ENCODE peak calls at places on chromosomes 7 and 10, in seven cellular contexts. F is HepG2, M is HCT116, E is GM12878, G is K562, W is H1, I is SK-N-SH. B is an unnamed sample.

GRCh38 chr10:110113670-110114337 is 93.6 kb upstream of the MXI1 start:
- DNase-seq in I (no peak), M (no peak), F (no peak), G (no peak), E (no peak), W (no peak), B (no peak)

GRCh38 chr10:117699436-117700075 is 157.0 kb downstream of the EMX2 start:
- DNase-seq in I (no peak), M (no peak), E (no peak), F (no peak), G (no peak), W (no peak), B (no peak)

GRCh38 chr10:94459385-94459784 is 57.0 kb downstream of the TBC1D12 start:
- DNase-seq in G (no peak), I (no peak), M (no peak), F (no peak), E (no peak), W (no peak), B (no peak)

GRCh38 chr10:96532523-96532922 is 18.8 kb upstream of the TLL2 start:
- DNase-seq in I (no peak), F (no peak), M (no peak), E (no peak), W (no peak), G (no peak), B (peak)

GRCh38 chr10:13703997-13704536 is 117.3 kb downstream of the PRPF18 start:
- DNase-seq in I (no peak), M (no peak), E (no peak), W (no peak), G (peak), F (no peak), B (no peak)

GRCh38 chr10:31317652-31318381 is 1.2 kb upstream of the ZEB1 start:
- DNase-seq in I (no peak), F (no peak), M (no peak), E (no peak), W (no peak), G (peak), B (no peak)

GRCh38 chr10:91219371-91220193 is 881 bp upstream of the PCGF5 start:
- DNase-seq in W (no peak), I (no peak), E (no peak), M (no peak), F (peak), G (no peak), B (no peak)

GRCh38 chr7:485188-486081 is 34.2 kb downstream of the PDGFA start:
- DNase-seq in E (no peak), W (no peak), I (no peak), F (no peak), M (no peak), G (no peak), B (no peak)

GRCh38 chr7:128210036-128210347 is 31.1 kb upstream of the LEP start:
- DNase-seq in I (no peak), M (no peak), G (no peak), E (no peak), W (no peak), F (no peak), B (no peak)

GRCh38 chr7:73864981-73865711 is 4.2 kb downstream of the TMEM270 start:
- DNase-seq in I (peak), M (no peak), F (no peak), W (no peak), G (no peak), E (no peak), B (no peak)

GRCh38 chr10:85599081-85599480 is 767.5 kb downstream of the GRID1 start:
- DNase-seq in E (no peak), W (no peak), G (no peak), M (no peak), I (no peak), F (no peak), B (no peak)

GRCh38 chr10:12780634-12781601 is 220.6 kb downstream of the CCDC3 start:
- DNase-seq in I (no peak), G (no peak), E (no peak), W (no peak), M (no peak), F (no peak), B (no peak)

GRCh38 chr7:52080493-52080892 is 763.9 kb upstream of the COBL start:
- DNase-seq in F (no peak), E (no peak), G (no peak), M (no peak), W (no peak), I (no peak), B (no peak)

GRCh38 chr7:151083071-151083823 is at the start of gene TMUB1:
- DNase-seq in F (peak), M (no peak), E (no peak), G (peak), W (no peak), I (peak), B (peak)

GRCh38 chr7:74522281-74522905 is 68.7 kb downstream of the GTF2IRD1 start:
- DNase-seq in I (no peak), F (no peak), W (no peak), E (no peak), G (no peak), M (no peak), B (no peak)

GRCh38 chr10:97762816-97763215 is 9.0 kb downstream of the SFRP5 start:
- DNase-seq in W (no peak), M (no peak), G (no peak), E (no peak), F (peak), I (no peak), B (no peak)

GRCh38 chr10:114684085-114684821 is 26.2 kb upstream of the ABLIM1 start:
- DNase-seq in W (no peak), E (no peak), F (peak), I (peak), M (no peak), G (no peak), B (no peak)

GRCh38 chr7:155738652-155739537 is 73.4 kb downstream of the SHH start:
- DNase-seq in M (peak), E (peak), G (no peak), W (no peak), F (peak), I (peak), B (no peak)

GRCh38 chr10:74953214-74953613 is 126.8 kb downstream of the KAT6B start:
- DNase-seq in I (no peak), M (no peak), G (no peak), E (no peak), F (peak), W (no peak), B (no peak)

GRCh38 chr7:91457208-91457607 is 193.0 kb downstream of the FZD1 start:
- DNase-seq in F (no peak), G (no peak), W (no peak), I (no peak), E (no peak), M (no peak), B (no peak)

GRCh38 chr7:116367171-116367813 is 132.2 kb upstream of the CAV2 start:
- DNase-seq in E (no peak), F (no peak), G (no peak), M (no peak), I (no peak), W (no peak), B (no peak)

DNA sequence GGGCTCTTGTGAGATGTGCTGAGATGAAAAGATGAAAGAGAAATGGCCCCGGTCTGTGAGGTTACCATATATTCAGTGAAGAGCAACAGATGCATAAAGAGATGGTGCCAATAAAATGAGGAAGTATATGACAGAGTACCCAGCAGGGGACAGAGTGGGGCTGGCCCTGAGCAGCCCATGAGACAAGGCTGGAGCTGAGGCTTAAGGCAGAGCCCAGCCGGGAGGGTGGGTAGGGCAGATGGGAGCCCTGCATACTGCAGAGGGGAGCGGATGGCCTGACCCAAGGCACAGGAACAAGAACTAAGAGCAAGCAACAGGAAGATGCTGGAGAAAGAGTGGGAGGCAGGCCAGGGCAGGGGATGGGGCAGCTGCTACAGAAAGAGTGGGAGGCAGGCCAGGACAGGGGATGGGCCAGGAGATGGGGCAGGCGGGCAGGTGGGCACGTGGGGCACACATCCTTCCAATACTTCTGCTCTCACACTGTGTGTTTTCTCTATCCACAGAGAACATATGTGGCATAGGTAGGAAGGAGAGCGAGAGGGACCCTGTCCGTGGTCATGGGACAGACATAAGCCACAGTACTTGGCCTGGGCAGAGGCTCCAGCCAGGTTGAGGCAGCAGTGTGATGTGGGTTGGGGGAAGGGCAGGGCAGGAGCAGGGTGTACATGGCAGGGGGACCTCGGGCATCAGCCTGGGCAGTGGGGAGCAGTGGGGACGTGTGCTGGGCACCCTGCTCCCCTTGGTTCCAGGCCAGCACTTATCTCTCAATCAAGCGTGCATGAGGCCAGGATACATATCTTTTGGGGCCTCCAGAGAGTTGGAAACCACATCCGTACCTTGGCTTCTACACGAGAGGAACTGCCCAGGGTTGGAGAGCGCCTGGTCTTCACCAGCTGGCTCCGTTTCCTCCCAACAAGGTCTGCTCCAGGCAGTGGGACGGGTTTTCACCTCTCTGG is 91.6 kb upstream of the IKZF1 start:
- DNase-seq in I (no peak), E (no peak), M (no peak), F (no peak), W (no peak), G (no peak), B (no peak)
- TF ChIP-seq JUND in I (no peak), E (no peak), M (no peak), F (no peak), W (no peak), G (no peak), B (no peak)

DNA sequence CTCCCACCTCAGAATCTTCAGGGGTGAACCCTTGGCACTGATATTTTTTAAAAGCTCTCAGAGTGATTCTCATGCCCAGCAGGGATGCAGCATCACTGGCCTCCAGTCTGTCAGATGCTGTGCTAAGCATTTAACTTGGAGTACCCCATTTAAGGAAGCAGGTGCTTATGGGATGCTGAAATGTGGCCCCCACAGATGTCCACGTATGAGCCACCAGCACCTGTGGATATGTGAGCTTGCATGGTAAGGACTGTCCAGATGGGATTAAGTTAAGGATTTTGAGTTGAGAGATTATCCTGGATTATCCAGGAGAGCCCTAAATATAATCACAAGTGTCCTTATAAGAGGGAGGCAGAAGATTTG is 17.7 kb downstream of the CHST3 start:
- DNase-seq in W (no peak), I (no peak), M (no peak), G (no peak), E (no peak), F (no peak), B (no peak)
- TF ChIP-seq JUND in W (no peak), I (no peak), M (no peak), G (no peak), E (no peak), F (no peak), B (no peak)

DNA sequence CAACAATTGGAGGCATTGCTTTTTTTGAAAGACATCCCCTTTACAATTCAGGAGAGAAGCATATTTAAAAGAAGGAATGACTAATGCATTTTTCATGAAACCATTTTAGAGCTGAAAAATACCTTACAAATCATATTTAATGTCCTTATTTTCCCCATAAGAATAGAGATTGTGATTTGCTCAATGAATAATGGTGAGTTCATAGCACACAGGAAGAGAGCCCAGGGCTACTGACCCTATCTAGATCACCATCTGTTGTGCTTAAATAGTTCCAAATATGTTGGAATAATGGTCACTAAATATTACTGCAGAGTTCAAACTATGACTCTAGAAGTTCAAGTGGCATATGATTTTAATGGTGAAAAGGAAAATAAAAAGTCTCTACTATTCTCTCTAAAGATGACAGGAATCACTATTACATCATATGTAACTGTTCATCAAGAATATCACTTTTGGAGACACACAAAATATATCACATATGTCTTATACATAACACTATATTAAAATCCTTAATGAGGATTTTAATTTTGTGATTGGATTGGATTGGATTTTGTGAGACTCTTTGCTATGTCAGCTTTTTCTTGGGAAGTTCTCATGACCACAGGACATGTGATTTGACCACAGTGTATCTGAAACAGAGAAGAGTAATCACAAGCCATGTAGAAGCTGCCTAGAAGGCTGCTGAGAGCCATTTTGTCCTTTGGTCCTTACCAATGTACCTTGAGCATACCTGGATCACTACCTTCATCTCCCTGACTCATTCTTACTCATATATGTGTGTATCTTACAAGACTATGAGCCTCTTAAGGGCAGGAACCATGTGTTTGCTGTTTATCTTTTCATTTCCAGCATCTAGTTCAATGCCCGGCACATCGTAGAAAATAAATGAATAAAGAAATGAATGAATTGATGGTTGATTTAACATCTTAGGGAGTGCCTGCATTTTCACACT is 26.4 kb downstream of the SLC16A9 start:
- DNase-seq in G (no peak), W (no peak), I (no peak), M (no peak), E (no peak), F (no peak), B (no peak)
- TF ChIP-seq JUND in G (no peak), W (no peak), I (no peak), M (no peak), E (no peak), F (no peak), B (no peak)

GRCh38 chr7:130141161-130141857 is 63.9 kb downstream of the TMEM209 start:
- DNase-seq in M (no peak), W (peak), G (peak), I (peak), F (no peak), E (no peak), B (no peak)
- TF ChIP-seq JUND in M (no peak), W (no peak), G (no peak), I (no peak), F (no peak), E (no peak), B (no peak)

DNA sequence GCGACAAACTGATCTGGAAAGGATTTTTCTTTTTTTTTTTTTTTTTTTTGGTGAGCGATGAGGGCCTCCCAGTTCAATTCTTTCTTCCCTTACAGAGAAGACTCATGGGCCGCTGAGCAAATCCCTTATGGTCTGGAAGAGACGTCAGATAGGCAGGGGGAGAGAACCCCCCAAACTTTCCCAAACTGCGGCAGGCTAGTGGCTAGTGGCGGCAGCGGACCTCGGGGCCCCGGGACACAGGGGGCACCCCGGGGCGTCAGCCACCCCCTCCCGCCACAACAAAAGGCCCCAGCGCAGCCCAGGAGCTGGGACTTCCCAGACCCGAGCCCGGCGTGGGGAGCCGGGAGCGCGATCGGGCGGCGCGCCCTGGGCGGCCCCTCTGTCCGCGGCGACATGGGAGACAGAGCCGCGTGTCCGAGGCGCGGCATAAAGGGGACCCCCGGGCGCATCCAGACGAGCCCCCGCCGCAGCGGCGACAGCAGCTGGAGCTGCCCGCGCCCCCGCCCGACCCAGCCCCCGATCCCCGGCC is 813 bp downstream of the FAM171A1 start:
- DNase-seq in I (peak), M (no peak), G (peak), W (no peak), E (no peak), F (no peak), B (no peak)
- TF ChIP-seq JUND in I (no peak), M (no peak), G (no peak), W (no peak), E (no peak), F (no peak), B (no peak)

GRCh38 chr10:119428789-119429188 is 113.7 kb downstream of the RGS10 start:
- DNase-seq in G (peak), F (no peak), I (no peak), E (no peak), M (no peak), W (no peak), B (no peak)
- TF ChIP-seq JUND in G (no peak), F (no peak), I (no peak), E (no peak), M (no peak), W (no peak), B (no peak)

DNA sequence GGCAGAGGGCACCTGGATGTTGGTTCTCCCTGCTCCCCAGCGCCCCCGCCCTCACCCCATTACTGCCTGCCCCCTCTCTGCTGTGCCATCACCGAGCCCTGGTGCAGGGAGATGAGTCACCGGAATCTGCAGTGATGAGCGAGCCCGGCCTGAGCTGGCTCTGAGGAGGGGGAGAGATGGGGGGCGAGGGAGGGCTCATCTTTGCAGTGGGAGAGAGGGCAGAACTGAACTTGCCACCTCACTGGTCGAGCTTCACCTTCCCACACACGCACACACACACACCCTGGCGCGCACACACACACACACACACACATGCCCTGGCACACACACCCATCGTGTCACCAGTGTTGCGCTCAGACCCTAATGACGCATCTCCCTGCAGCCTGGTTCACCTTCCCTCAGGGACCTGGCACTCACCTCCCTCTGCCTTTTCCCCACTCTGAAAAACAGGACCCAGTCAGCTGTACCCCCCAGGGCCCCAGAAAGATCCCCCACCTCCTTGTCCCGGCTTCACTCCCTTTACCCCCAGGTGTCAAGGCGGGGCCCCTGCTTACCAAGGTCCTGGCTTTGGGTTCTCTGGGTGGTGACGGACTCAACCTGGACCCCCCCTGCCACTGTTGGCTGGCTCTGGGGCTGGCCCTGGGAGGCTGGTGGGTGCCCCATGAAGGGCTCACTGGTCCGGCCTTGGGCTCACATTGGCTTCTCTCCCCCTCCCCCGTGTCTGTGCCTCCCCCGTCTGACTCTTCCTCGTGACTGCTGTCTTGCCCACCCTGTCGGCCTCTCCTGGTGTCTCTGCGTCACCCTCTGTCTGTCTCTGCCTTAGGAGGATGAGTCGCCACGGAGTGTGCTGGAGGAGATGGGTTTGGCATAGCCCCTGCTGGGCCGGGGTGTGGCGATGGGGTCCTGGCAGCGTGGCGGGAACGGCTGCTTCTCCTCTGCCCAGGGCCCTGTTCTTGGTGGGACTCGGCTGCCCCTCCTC is 5.4 kb downstream of the VGF start:
- DNase-seq in E (no peak), G (no peak), M (no peak), W (no peak), I (peak), F (no peak), B (no peak)
- TF ChIP-seq JUND in E (no peak), G (no peak), M (no peak), W (no peak), I (peak), F (no peak), B (no peak)

B was measured in T47D.